ENCODE peak calls at places on chromosome 22, in ten cellular contexts. L, E, N, K, I, F, Z, D, T and J are unnamed samples.

GRCh38 chr22:24208012-24208749 is 26.9 kb downstream of the SUSD2 start:
- DNase-seq in L (no peak), E (peak), N (no peak), K (peak), I (no peak), F (no peak), Z (peak), D (peak), T (no peak), J (no peak)

GRCh38 chr22:24501366-24502005 is 6.4 kb downstream of the UPB1 start:
- DNase-seq in L (no peak), E (no peak), N (no peak), K (no peak), I (no peak), F (no peak), Z (no peak), D (no peak), T (no peak), J (no peak)

GRCh38 chr22:29503811-29504372 is 23.9 kb downstream of the NEFH start:
- DNase-seq in L (no peak), E (peak), N (no peak), K (no peak), I (no peak), F (no peak), Z (peak), D (peak), T (no peak), J (no peak)

GRCh38 chr22:20677684-20678242 is 96.2 kb upstream of the SERPIND1 start:
- DNase-seq in L (no peak), E (no peak), N (no peak), K (no peak), I (no peak), F (no peak), Z (no peak), D (no peak), T (no peak), J (no peak)

GRCh38 chr22:43272869-43273318 is 70.3 kb downstream of the SCUBE1 start:
- DNase-seq in L (no peak), E (no peak), N (no peak), K (no peak), I (no peak), F (no peak), Z (no peak), D (no peak), T (no peak), J (no peak)

GRCh38 chr22:48449466-48450187 is 1378.0 kb downstream of the BRD1 start:
- DNase-seq in L (no peak), E (no peak), N (no peak), K (no peak), I (no peak), F (no peak), Z (no peak), D (no peak), T (no peak), J (no peak)

GRCh38 chr22:19716041-19716828 is 1.9 kb downstream of the SEPTIN5 start:
- DNase-seq in L (no peak), E (no peak), N (no peak), K (no peak), I (no peak), F (no peak), Z (no peak), D (no peak), T (no peak), J (no peak)

GRCh38 chr22:41197046-41197807 is 7.9 kb upstream of the L3MBTL2 start:
- DNase-seq in L (peak), E (peak), N (peak), K (no peak), I (peak), F (peak), Z (peak), D (peak), T (peak), J (peak)

GRCh38 chr22:42700901-42701300 is 19.8 kb downstream of the A4GALT start:
- DNase-seq in L (no peak), E (no peak), N (no peak), K (no peak), I (no peak), F (no peak), Z (no peak), D (no peak), T (no peak), J (no peak)

GRCh38 chr22:24727218-24727851 is 47.2 kb downstream of the PIWIL3 start:
- DNase-seq in L (no peak), E (peak), N (no peak), K (peak), I (peak), F (no peak), Z (peak), D (peak), T (peak), J (peak)

GRCh38 chr22:19059481-19060278 is 62.5 kb downstream of the DGCR2 start:
- DNase-seq in L (no peak), E (no peak), N (no peak), K (no peak), I (no peak), F (no peak), Z (no peak), D (no peak), T (no peak), J (no peak)

GRCh38 chr22:30325724-30326703 is 727 bp downstream of the TBC1D10A start:
- DNase-seq in L (no peak), E (no peak), N (no peak), K (no peak), I (no peak), F (no peak), Z (no peak), D (no peak), T (peak), J (no peak)

GRCh38 chr22:50049299-50050195 is 8.6 kb downstream of the TTLL8 start:
- DNase-seq in L (no peak), E (no peak), N (no peak), K (no peak), I (no peak), F (no peak), Z (no peak), D (no peak), T (no peak), J (no peak)

GRCh38 chr22:44191036-44191454 is 10.3 kb downstream of the PARVG start:
- DNase-seq in L (no peak), E (no peak), N (peak), K (no peak), I (no peak), F (no peak), Z (peak), D (no peak), T (no peak), J (no peak)

GRCh38 chr22:22196018-22196533 is 48.5 kb upstream of the VPREB1 start:
- DNase-seq in L (no peak), E (no peak), N (no peak), K (no peak), I (no peak), F (no peak), Z (no peak), D (no peak), T (no peak), J (no peak)

GRCh38 chr22:43388420-43388851 is 23.4 kb upstream of the MPPED1 start:
- DNase-seq in L (peak), E (peak), N (peak), K (peak), I (peak), F (peak), Z (peak), D (peak), T (peak), J (peak)